ENCODE peak calls at places on chromosome 11, in eight cellular contexts. K is nephron progenitor cell; T is fibroblast of pulmonary artery; G is C1 segment of cervical spinal cord; J is activated T-helper 1 cell treated with Interleukin-2 at 50 U/mL for 16 hours; I is CD8-positive, alpha-beta T cell; V is brain microvascular endothelial cell; X is retinal pigment epithelial cell. Z is an unnamed sample.

GRCh38 chr11:134611537-134611936 is 199.5 kb upstream of the B3GAT1 start:
- DNase-seq in K (no peak), I (no peak), X (no peak), V (no peak), T (no peak), G (no peak), J (no peak), Z (no peak)

GRCh38 chr11:27452147-27452546 is 20.4 kb downstream of the LGR4 start:
- DNase-seq in G (no peak), X (no peak), T (no peak), V (no peak), K (no peak), I (no peak), J (no peak), Z (no peak)

GRCh38 chr11:66768818-66769217 is 39.8 kb upstream of the SPTBN2 start:
- DNase-seq in T (peak; percentile 1), K (no peak), X (no peak), J (no peak), G (no peak), I (no peak), V (peak; percentile 4), Z (no peak)

GRCh38 chr11:34650528-34650927 is 29.6 kb downstream of the EHF start:
- DNase-seq in I (peak; percentile 83), G (no peak), T (peak; percentile 74), K (no peak), V (no peak), X (no peak), J (peak; percentile 36), Z (no peak)

GRCh38 chr11:120180571-120181445 is 30.0 kb upstream of the OAF start:
- DNase-seq in V (peak; percentile 31), I (peak; percentile 29), X (peak; percentile 19), K (no peak), G (no peak), T (peak; percentile 62), J (no peak), Z (peak; percentile 70)

GRCh38 chr11:8705171-8705570 is 22.6 kb downstream of the RPL27A start:
- DNase-seq in V (no peak), X (no peak), I (no peak), G (no peak), K (no peak), J (no peak), T (no peak), Z (no peak)

GRCh38 chr11:68998390-68998911 is 14.6 kb downstream of the MRGPRF start:
- DNase-seq in X (no peak), I (no peak), K (no peak), J (no peak), G (peak; percentile 46), V (no peak), T (peak; percentile 40), Z (peak; percentile 60)

GRCh38 chr11:19398772-19399542 is 158.2 kb upstream of the E2F8 start:
- DNase-seq in G (no peak), K (no peak), I (no peak), J (no peak), X (no peak), T (peak; percentile 80), V (peak; percentile 45), Z (no peak)

GRCh38 chr11:112163875-112164521 is at the start of gene IL18:
- DNase-seq in I (no peak), X (no peak), J (no peak), T (no peak), K (peak; percentile 23), G (no peak), V (no peak), Z (no peak)